ENCODE peak calls at places on chromosomes 5 and 9, in four cellular contexts. K, Y, A and Z are unnamed samples. For H3K27me3, the result is how much of the 10 kb centered on the place peaks cover.

GRCh38 chr5:56813302-56813701 is 2.0 kb upstream of the MAP3K1 start:
- DNase-seq in K (no peak), A (no peak), Y (no peak), Z (no peak)

GRCh38 chr5:9156282-9156681 is 389.6 kb downstream of the SEMA5A start:
- DNase-seq in K (peak), Y (peak), A (no peak), Z (no peak)

GRCh38 chr5:5589146-5589826 is 166.8 kb downstream of the ICE1 start:
- DNase-seq in Y (no peak), A (no peak), K (no peak), Z (no peak)

GRCh38 chr9:93960221-93960970 is 5.2 kb upstream of the BARX1 start:
- DNase-seq in K (no peak), A (no peak), Y (peak), Z (no peak)

GRCh38 chr9:14752871-14753270 is 30.3 kb upstream of the CER1 start:
- DNase-seq in Y (no peak), A (no peak), K (no peak), Z (no peak)

GRCh38 chr9:131976157-131976740 is 103.4 kb downstream of the MED27 start:
- DNase-seq in K (no peak), A (no peak), Y (no peak), Z (no peak)

GRCh38 chr9:98101868-98102273 is 17.2 kb downstream of the TRIM14 start:
- DNase-seq in Y (no peak), A (no peak), K (peak), Z (no peak)

GRCh38 chr9:91817106-91817492 is 132.9 kb downstream of the ROR2 start:
- DNase-seq in A (no peak), K (no peak), Y (no peak), Z (no peak)

GRCh38 chr5:112551437-112552018 is 132.5 kb upstream of the EPB41L4A start:
- DNase-seq in A (peak), K (peak), Y (peak), Z (no peak)

GRCh38 chr5:59348189-59348588 is 545.3 kb downstream of the PDE4D start:
- DNase-seq in K (peak), Y (peak), A (no peak), Z (no peak)

GRCh38 chr5:35880166-35880565 is 23.5 kb downstream of the IL7R start:
- DNase-seq in Y (no peak), A (no peak), K (no peak), Z (no peak)

GRCh38 chr5:35881758-35882157 is 25.1 kb downstream of the IL7R start:
- DNase-seq in K (no peak), Y (no peak), A (no peak), Z (no peak)

GRCh38 chr5:35879649-35880048 is 23.0 kb downstream of the IL7R start:
- DNase-seq in A (no peak), Y (no peak), K (no peak), Z (no peak)

GRCh38 chr5:35884125-35884788 is 27.6 kb downstream of the IL7R start:
- DNase-seq in A (no peak), Y (no peak), K (no peak), Z (no peak)

DNA sequence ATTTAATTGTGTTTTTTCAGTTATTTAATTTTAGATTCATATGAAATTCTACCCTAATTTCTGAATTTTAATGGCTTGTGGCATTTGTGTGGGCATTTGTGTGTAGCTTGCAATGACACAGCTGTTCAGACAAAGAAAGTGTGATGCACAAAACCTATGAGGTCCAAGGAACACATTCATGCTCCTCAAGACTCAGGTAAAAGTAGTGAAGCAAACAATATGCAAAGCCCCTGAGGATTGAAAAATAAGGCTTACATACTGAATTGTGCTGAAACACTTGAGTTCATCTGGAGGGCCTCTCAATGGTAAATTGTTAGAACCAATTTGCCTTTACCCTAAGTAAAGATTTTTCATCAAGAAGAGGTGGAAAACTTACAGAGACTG is 28.1 kb downstream of the IL7R start:
- DNase-seq in A (no peak), Y (no peak), K (no peak), Z (no peak)
- H3K27me3 ChIP-seq in A (under half), Y (under half), K (under half), Z (under half)

GRCh38 chr9:272251-273213 is 57.9 kb downstream of the DOCK8 start:
- DNase-seq in Y (no peak), K (peak), A (no peak), Z (no peak)
- H3K27ac ChIP-seq in Y (no peak), K (peak), A (no peak), Z (no peak)

DNA sequence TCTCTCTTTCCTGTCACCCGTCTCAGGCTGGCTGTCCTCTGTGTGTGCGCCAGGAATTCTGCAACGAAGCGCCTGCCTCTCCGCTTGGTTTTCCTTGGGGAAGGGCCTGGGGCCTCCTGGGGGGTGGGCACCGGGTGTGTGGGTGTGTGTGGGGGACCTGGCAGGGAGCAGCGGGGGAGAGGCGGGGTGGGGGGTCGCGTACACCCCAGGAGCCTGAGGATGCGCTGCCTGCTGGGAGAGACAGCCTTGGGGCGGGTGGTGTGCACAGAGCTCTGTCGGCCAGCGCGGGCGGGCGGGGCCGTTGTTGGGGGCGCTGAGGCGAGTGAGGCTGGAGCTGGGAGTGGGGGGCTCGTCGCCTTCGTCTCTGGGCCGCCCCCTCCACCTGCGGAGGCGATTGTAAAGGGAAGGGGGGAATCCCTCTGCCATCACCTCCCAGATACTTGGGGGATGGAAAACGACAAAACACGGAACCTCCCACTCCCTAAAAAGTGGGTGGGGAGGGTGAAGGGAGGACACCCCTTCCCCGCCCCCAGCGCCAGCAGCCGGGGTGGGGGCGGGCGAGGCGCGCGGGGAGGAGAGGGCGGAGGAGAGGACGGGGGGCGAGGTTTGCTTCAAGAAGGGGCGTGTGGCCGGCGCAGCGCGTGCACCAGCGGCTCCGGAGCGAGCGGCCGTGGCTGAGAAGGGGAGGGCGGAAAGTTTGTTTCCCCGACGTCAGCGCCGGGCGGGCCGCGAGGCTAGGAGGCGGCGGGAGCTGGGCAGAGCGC is at the start of gene PRRX2:
- DNase-seq in A (no peak), Y (no peak), K (no peak), Z (peak)
- H3K27me3 ChIP-seq in A (under half), Y (under half), K (under half), Z (under half)

GRCh38 chr5:109387408-109387974 is 22.3 kb downstream of the PJA2 start:
- DNase-seq in Y (no peak), A (no peak), K (no peak), Z (no peak)

GRCh38 chr5:109390188-109390587 is 19.6 kb downstream of the PJA2 start:
- DNase-seq in A (no peak), K (no peak), Y (no peak), Z (no peak)

GRCh38 chr5:109388407-109388806 is 21.4 kb downstream of the PJA2 start:
- DNase-seq in A (no peak), K (no peak), Y (no peak), Z (no peak)
- H3K27ac ChIP-seq in A (no peak), K (no peak), Y (no peak), Z (no peak)

GRCh38 chr5:175689147-175689991 is 31.5 kb downstream of the HRH2 start:
- DNase-seq in A (no peak), Y (no peak), K (no peak), Z (no peak)
- H3K27me3 ChIP-seq in A (under half), Y (under half), K (under half), Z (under half)

DNA sequence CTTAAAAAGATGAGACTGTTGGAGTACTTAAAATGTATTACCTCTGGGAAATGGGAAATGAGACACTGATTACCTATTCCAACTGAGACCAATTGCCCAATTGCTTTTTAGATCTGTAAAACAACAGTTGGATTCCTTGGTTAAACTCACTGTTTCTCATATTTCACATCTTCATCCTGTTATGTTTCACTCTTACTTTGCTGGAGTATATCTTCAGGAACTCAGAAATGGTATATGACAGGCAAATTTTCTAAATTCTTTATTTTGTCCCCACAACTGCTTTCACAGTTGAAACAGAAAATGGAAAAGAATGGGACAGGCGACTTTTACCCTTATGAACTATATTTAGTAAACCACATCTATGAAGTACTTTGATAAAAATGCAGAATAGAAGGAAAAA is 8.7 kb upstream of the CETN3 start:
- DNase-seq in A (no peak), K (no peak), Y (no peak), Z (no peak)
- H3K27ac ChIP-seq in A (no peak), K (no peak), Y (no peak), Z (no peak)

GRCh38 chr5:180739271-180739670 is 587 bp downstream of the OR2Y1 start:
- DNase-seq in A (no peak), Y (no peak), K (no peak), Z (no peak)
- H3K27me3 ChIP-seq in A (under half), Y (under half), K (under half), Z (under half)

DNA sequence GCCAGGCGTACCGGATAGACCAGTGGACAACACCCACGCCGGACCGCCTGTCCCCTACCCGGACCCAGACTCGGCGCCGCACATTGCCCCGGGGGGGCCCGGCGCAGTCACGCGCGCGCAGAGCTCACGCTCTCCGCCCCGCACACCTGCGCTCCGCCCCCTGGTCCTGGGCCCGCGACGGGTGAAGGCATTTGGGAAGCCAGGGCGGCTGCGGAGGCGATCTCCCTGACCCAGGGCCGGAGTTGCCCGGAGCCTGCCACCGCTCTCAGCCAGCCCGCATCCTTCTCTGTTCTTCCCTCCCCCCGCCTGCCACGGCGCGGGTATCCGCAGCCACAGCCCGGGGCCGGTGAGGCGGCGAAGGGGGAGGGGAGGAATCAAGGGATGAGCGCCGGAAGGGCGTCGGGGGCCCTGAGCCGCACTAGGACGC is 482 bp downstream of the RELL2 start:
- DNase-seq in K (peak), Y (no peak), A (no peak), Z (peak)
- H3K27ac ChIP-seq in K (peak), Y (peak), A (no peak), Z (no peak)